ENCODE peak calls at places on chromosome 5, in six cellular contexts. One of them, this sample, is unnamed.

GRCh38 chr5:10563132-10563939 is 534 bp upstream of the ANKRD33B start:
- DNase-seq in GM12892: no peak
- DNase-seq in GM04504: no peak
- DNase-seq in NCI-H146: peak; percentile 21
- DNase-seq in NCI-H1092 treated with DMSO at 0.1 percent for 48 hours: no peak
- DNase-seq in stimulated activated CD8-positive, alpha-beta memory T cell treated with anti-CD3 and anti-CD28 coated beads, Interleukin-7, amount 100 ng/mL, for 48 hours: peak; percentile 33
- DNase-seq in this sample: no peak

GRCh38 chr5:140574165-140574564 is 9.5 kb downstream of the SLC35A4 start:
- DNase-seq in NCI-H1092 treated with DMSO at 0.1 percent for 48 hours: no peak
- DNase-seq in GM04504: no peak
- DNase-seq in GM12892: no peak
- DNase-seq in NCI-H146: no peak
- DNase-seq in stimulated activated CD8-positive, alpha-beta memory T cell treated with anti-CD3 and anti-CD28 coated beads, Interleukin-7, amount 100 ng/mL, for 48 hours: no peak
- DNase-seq in this sample: no peak

GRCh38 chr5:6837095-6837494 is 123.9 kb downstream of the TENT4A start:
- DNase-seq in NCI-H1092 treated with DMSO at 0.1 percent for 48 hours: no peak
- DNase-seq in stimulated activated CD8-positive, alpha-beta memory T cell treated with anti-CD3 and anti-CD28 coated beads, Interleukin-7, amount 100 ng/mL, for 48 hours: no peak
- DNase-seq in GM04504: no peak
- DNase-seq in GM12892: no peak
- DNase-seq in NCI-H146: no peak
- DNase-seq in this sample: no peak

GRCh38 chr5:172420215-172420934 is 34.0 kb downstream of the SH3PXD2B start:
- DNase-seq in GM12892: no peak
- DNase-seq in NCI-H1092 treated with DMSO at 0.1 percent for 48 hours: no peak
- DNase-seq in GM04504: peak; percentile 98
- DNase-seq in stimulated activated CD8-positive, alpha-beta memory T cell treated with anti-CD3 and anti-CD28 coated beads, Interleukin-7, amount 100 ng/mL, for 48 hours: no peak
- DNase-seq in NCI-H146: no peak
- DNase-seq in this sample: no peak

GRCh38 chr5:120344181-120344580 is 119.9 kb upstream of the PRR16 start:
- DNase-seq in GM04504: no peak
- DNase-seq in NCI-H146: no peak
- DNase-seq in NCI-H1092 treated with DMSO at 0.1 percent for 48 hours: no peak
- DNase-seq in stimulated activated CD8-positive, alpha-beta memory T cell treated with anti-CD3 and anti-CD28 coated beads, Interleukin-7, amount 100 ng/mL, for 48 hours: no peak
- DNase-seq in GM12892: no peak
- DNase-seq in this sample: no peak

GRCh38 chr5:125699860-125700259 is 723.3 kb upstream of the GRAMD2B start:
- DNase-seq in GM12892: no peak
- DNase-seq in GM04504: no peak
- DNase-seq in NCI-H146: no peak
- DNase-seq in stimulated activated CD8-positive, alpha-beta memory T cell treated with anti-CD3 and anti-CD28 coated beads, Interleukin-7, amount 100 ng/mL, for 48 hours: no peak
- DNase-seq in NCI-H1092 treated with DMSO at 0.1 percent for 48 hours: peak; percentile 47
- DNase-seq in this sample: no peak

GRCh38 chr5:36402512-36402906 is 100.8 kb upstream of the RANBP3L start:
- DNase-seq in NCI-H1092 treated with DMSO at 0.1 percent for 48 hours: no peak
- DNase-seq in NCI-H146: no peak
- DNase-seq in GM12892: no peak
- DNase-seq in GM04504: no peak
- DNase-seq in stimulated activated CD8-positive, alpha-beta memory T cell treated with anti-CD3 and anti-CD28 coated beads, Interleukin-7, amount 100 ng/mL, for 48 hours: no peak
- DNase-seq in this sample: no peak

GRCh38 chr5:67063055-67063454 is 133.5 kb downstream of the CD180 start:
- DNase-seq in GM12892: no peak
- DNase-seq in stimulated activated CD8-positive, alpha-beta memory T cell treated with anti-CD3 and anti-CD28 coated beads, Interleukin-7, amount 100 ng/mL, for 48 hours: no peak
- DNase-seq in NCI-H1092 treated with DMSO at 0.1 percent for 48 hours: no peak
- DNase-seq in NCI-H146: no peak
- DNase-seq in GM04504: no peak
- DNase-seq in this sample: no peak

GRCh38 chr5:141513627-141514329 is 24.9 kb downstream of the PCDHGC5 start:
- DNase-seq in NCI-H1092 treated with DMSO at 0.1 percent for 48 hours: peak; percentile 41
- DNase-seq in GM12892: peak; percentile 49
- DNase-seq in NCI-H146: peak; percentile 79
- DNase-seq in stimulated activated CD8-positive, alpha-beta memory T cell treated with anti-CD3 and anti-CD28 coated beads, Interleukin-7, amount 100 ng/mL, for 48 hours: peak; percentile 55
- DNase-seq in GM04504: peak; percentile 72
- DNase-seq in this sample: no peak

GRCh38 chr5:7991125-7991821 is 122.3 kb downstream of the MTRR start:
- DNase-seq in NCI-H146: peak; percentile 36
- DNase-seq in GM04504: no peak
- DNase-seq in GM12892: no peak
- DNase-seq in stimulated activated CD8-positive, alpha-beta memory T cell treated with anti-CD3 and anti-CD28 coated beads, Interleukin-7, amount 100 ng/mL, for 48 hours: no peak
- DNase-seq in NCI-H1092 treated with DMSO at 0.1 percent for 48 hours: no peak
- DNase-seq in this sample: no peak

GRCh38 chr5:85077581-85077980 is 692.9 kb upstream of the EDIL3 start:
- DNase-seq in NCI-H146: no peak
- DNase-seq in GM12892: no peak
- DNase-seq in stimulated activated CD8-positive, alpha-beta memory T cell treated with anti-CD3 and anti-CD28 coated beads, Interleukin-7, amount 100 ng/mL, for 48 hours: no peak
- DNase-seq in GM04504: no peak
- DNase-seq in NCI-H1092 treated with DMSO at 0.1 percent for 48 hours: no peak
- DNase-seq in this sample: no peak

GRCh38 chr5:135944967-135945560 is 9.7 kb downstream of the LECT2 start:
- DNase-seq in GM04504: peak; percentile 59
- DNase-seq in NCI-H146: peak; percentile 36
- DNase-seq in GM12892: no peak
- DNase-seq in NCI-H1092 treated with DMSO at 0.1 percent for 48 hours: peak; percentile 61
- DNase-seq in stimulated activated CD8-positive, alpha-beta memory T cell treated with anti-CD3 and anti-CD28 coated beads, Interleukin-7, amount 100 ng/mL, for 48 hours: no peak
- DNase-seq in this sample: peak; percentile 19

GRCh38 chr5:181173420-181174342 is 26.3 kb downstream of the OR2V2 start:
- DNase-seq in stimulated activated CD8-positive, alpha-beta memory T cell treated with anti-CD3 and anti-CD28 coated beads, Interleukin-7, amount 100 ng/mL, for 48 hours: no peak
- DNase-seq in NCI-H146: no peak
- DNase-seq in GM04504: no peak
- DNase-seq in NCI-H1092 treated with DMSO at 0.1 percent for 48 hours: no peak
- DNase-seq in GM12892: no peak
- DNase-seq in this sample: no peak

GRCh38 chr5:58318468-58318867 is 141.4 kb downstream of the PLK2 start:
- DNase-seq in GM12892: no peak
- DNase-seq in stimulated activated CD8-positive, alpha-beta memory T cell treated with anti-CD3 and anti-CD28 coated beads, Interleukin-7, amount 100 ng/mL, for 48 hours: no peak
- DNase-seq in NCI-H146: no peak
- DNase-seq in NCI-H1092 treated with DMSO at 0.1 percent for 48 hours: no peak
- DNase-seq in GM04504: peak; percentile 36
- DNase-seq in this sample: no peak